ENCODE peak calls at places on chromosomes 4 and X, in nine cellular contexts. H is ACHN; D is neural crest cell; I is Kasumi-1; Y is activated CD8-positive, alpha-beta memory T cell treated with anti-CD3 and anti-CD28 coated beads for 48 hours; J is GM03348; U is AG04450; B is HCT116; E is DMS153. R is an unnamed sample.

GRCh38 chr4:3801521-3801920 is 35.3 kb downstream of the ADRA2C start:
- DNase-seq in B (no peak), E (no peak), U (no peak), Y (no peak), D (no peak), H (no peak), I (no peak), J (no peak), R (no peak)

GRCh38 chr4:38751341-38752043 is 31.3 kb downstream of the TLR10 start:
- DNase-seq in I (no peak), Y (no peak), J (no peak), U (no peak), B (no peak), D (no peak), H (no peak), E (no peak), R (no peak)

GRCh38 chr4:110107868-110108267 is 90.5 kb downstream of the ELOVL6 start:
- DNase-seq in E (no peak), H (no peak), I (no peak), B (no peak), U (no peak), J (peak), D (no peak), Y (no peak), R (no peak)

GRCh38 chrX:129622757-129623301 is 31.9 kb downstream of the APLN start:
- DNase-seq in I (no peak), U (no peak), D (no peak), Y (no peak), E (no peak), J (no peak), H (no peak), B (no peak), R (peak)

GRCh38 chr4:80125252-80126177 is 52.5 kb upstream of the ANTXR2 start:
- DNase-seq in U (no peak), Y (no peak), E (no peak), B (peak), H (peak), D (no peak), J (peak), I (peak), R (no peak)

GRCh38 chrX:72142094-72142843 is 10.6 kb upstream of the RTL5 start:
- DNase-seq in I (peak), U (no peak), J (no peak), E (peak), Y (no peak), D (peak), B (no peak), H (no peak), R (no peak)

GRCh38 chr4:185278716-185279115 is 69.3 kb downstream of the SNX25 start:
- DNase-seq in D (no peak), J (no peak), U (no peak), Y (no peak), E (no peak), I (no peak), B (no peak), H (no peak), R (no peak)

GRCh38 chrX:120457766-120458180 is 11.3 kb downstream of the LAMP2 start:
- DNase-seq in D (no peak), B (no peak), I (peak), H (peak), U (peak), Y (no peak), E (no peak), J (peak), R (no peak)

GRCh38 chr4:111798840-111799239 is 346.4 kb upstream of the FAM241A start:
- DNase-seq in I (peak), H (no peak), U (no peak), E (no peak), B (no peak), J (no peak), Y (no peak), D (no peak), R (no peak)

GRCh38 chrX:132740316-132741123 is 217.9 kb downstream of the HS6ST2 start:
- DNase-seq in U (no peak), J (peak), E (no peak), I (peak), H (no peak), D (no peak), Y (no peak), B (no peak), R (no peak)

GRCh38 chrX:122934131-122934530 is 249.9 kb upstream of the GRIA3 start:
- DNase-seq in E (no peak), Y (no peak), B (no peak), D (no peak), J (no peak), U (no peak), H (no peak), I (no peak), R (no peak)

GRCh38 chr4:123599061-123599919 is 202.7 kb downstream of the SPRY1 start:
- DNase-seq in B (no peak), U (no peak), J (peak), D (no peak), E (no peak), I (peak), H (no peak), Y (no peak), R (no peak)

GRCh38 chr4:52841707-52842456 is 20.2 kb upstream of the RASL11B start:
- DNase-seq in Y (no peak), I (no peak), J (no peak), U (no peak), E (no peak), H (no peak), B (no peak), D (no peak), R (no peak)

GRCh38 chrX:68685722-68686683 is 38.5 kb downstream of the STARD8 start:
- DNase-seq in U (peak), J (peak), D (peak), I (peak), B (no peak), E (no peak), H (peak), Y (no peak), R (no peak)

GRCh38 chr4:66688674-66689073 is 856.6 kb downstream of the CENPC start:
- DNase-seq in B (no peak), J (peak), U (no peak), H (peak), Y (no peak), I (peak), D (no peak), E (peak), R (no peak)

GRCh38 chr4:94508256-94508655 is 56.5 kb downstream of the PDLIM5 start:
- DNase-seq in U (no peak), I (no peak), E (no peak), H (no peak), Y (no peak), J (no peak), D (no peak), B (no peak), R (no peak)

GRCh38 chr4:177242651-177243296 is 66.9 kb upstream of the NEIL3 start:
- DNase-seq in Y (no peak), E (no peak), U (no peak), H (no peak), I (no peak), J (no peak), B (no peak), D (no peak), R (no peak)

R was measured in breast epithelium.